ENCODE peak calls at places on chromosome 21, in seven cellular contexts. U is lung; V is CD4-positive, CD25-positive, alpha-beta regulatory T cell; Q is mucosa of descending colon; W is esophagus muscularis mucosa; Y is body of pancreas; O is psoas muscle. G is an unnamed sample. For H3K9me3, the result is how much of the 10 kb centered on the place peaks cover.

GRCh38 chr21:18801468-18801867 is 397.9 kb upstream of the TMPRSS15 start:
- DNase-seq in Y (no peak), V (no peak), U (no peak), Q (no peak), W (no peak), O (no peak), G (no peak)

GRCh38 chr21:15192243-15192642 is 127.4 kb upstream of the NRIP1 start:
- DNase-seq in W (no peak), Y (no peak), O (no peak), Q (no peak), V (no peak), U (no peak), G (no peak)

GRCh38 chr21:15421521-15421920 is 308.3 kb upstream of the USP25 start:
- DNase-seq in U (no peak), V (no peak), O (no peak), W (no peak), Q (no peak), Y (no peak), G (no peak)

GRCh38 chr21:16195476-16195875 is 465.7 kb downstream of the USP25 start:
- DNase-seq in O (no peak), V (no peak), W (no peak), Q (no peak), Y (no peak), U (no peak), G (no peak)

GRCh38 chr21:42629856-42630410 is 23.5 kb upstream of the PDE9A start:
- DNase-seq in Q (peak), V (no peak), Y (no peak), U (no peak), W (no peak), O (no peak), G (peak)

GRCh38 chr21:31862078-31862477 is 10.7 kb upstream of the HUNK start:
- DNase-seq in Q (no peak), V (no peak), Y (no peak), W (no peak), O (no peak), U (peak), G (no peak)

GRCh38 chr21:34122047-34122446 is 48.7 kb downstream of the MRPS6 start:
- DNase-seq in Y (peak), Q (no peak), O (no peak), U (no peak), W (no peak), V (no peak), G (no peak)

GRCh38 chr21:31366825-31367224 is 22.8 kb upstream of the TIAM1 start:
- DNase-seq in V (no peak), W (no peak), O (no peak), Q (no peak), U (no peak), Y (no peak), G (no peak)

GRCh38 chr21:36908260-36908908 is 58.1 kb downstream of the HLCS start:
- DNase-seq in V (no peak), Y (no peak), U (no peak), Q (no peak), W (no peak), O (no peak), G (no peak)

GRCh38 chr21:26964379-26964778 is 2.5 kb downstream of the ADAMTS5 start:
- DNase-seq in O (peak), W (no peak), V (no peak), Y (peak), U (peak), Q (peak), G (no peak)

GRCh38 chr21:32004281-32004680 is 131.5 kb downstream of the HUNK start:
- DNase-seq in W (no peak), Q (no peak), O (no peak), V (no peak), U (no peak), Y (no peak), G (no peak)

GRCh38 chr21:45975017-45975595 is 6.5 kb upstream of the COL6A1 start:
- DNase-seq in V (no peak), U (no peak), W (no peak), Y (no peak), Q (peak), O (peak), G (peak)

GRCh38 chr21:33238565-33239255 is 9.0 kb downstream of the IFNAR2 start:
- DNase-seq in Q (no peak), U (no peak), V (no peak), W (no peak), Y (no peak), O (no peak), G (no peak)

GRCh38 chr21:36891692-36892091 is 74.8 kb downstream of the HLCS start:
- DNase-seq in Y (no peak), V (no peak), W (peak), Q (no peak), O (no peak), U (no peak), G (no peak)

GRCh38 chr21:32916522-32917099 is 109.1 kb upstream of the OLIG2 start:
- DNase-seq in Q (no peak), V (no peak), Y (no peak), W (no peak), O (no peak), U (no peak), G (no peak)

GRCh38 chr21:23026878-23027277 is 2028.7 kb downstream of the NCAM2 start:
- DNase-seq in W (no peak), O (no peak), U (no peak), Y (no peak), V (no peak), Q (no peak), G (no peak)

GRCh38 chr21:30382201-30382600 is 10.1 kb upstream of the KRTAP13-2 start:
- DNase-seq in V (no peak), Y (no peak), O (no peak), W (no peak), Q (no peak), U (no peak), G (no peak)

GRCh38 chr21:16388911-16389515 is 659.2 kb downstream of the USP25 start:
- DNase-seq in U (no peak), Q (no peak), Y (no peak), W (no peak), V (no peak), O (no peak), G (no peak)

GRCh38 chr21:32597205-32597604 is 11.9 kb upstream of the TCP10L start:
- DNase-seq in V (no peak), U (no peak), W (no peak), O (no peak), Y (no peak), Q (no peak), G (no peak)

GRCh38 chr21:42237577-42237976 is 18.6 kb downstream of the ABCG1 start:
- DNase-seq in U (no peak), Y (no peak), V (no peak), O (no peak), W (no peak), Q (no peak), G (no peak)

GRCh38 chr21:19510653-19511052 is 1107.1 kb upstream of the TMPRSS15 start:
- DNase-seq in Q (no peak), W (no peak), U (no peak), O (no peak), V (no peak), Y (no peak), G (no peak)

GRCh38 chr21:40754466-40754865 is 92.5 kb downstream of the DSCAM start:
- DNase-seq in Q (no peak), Y (no peak), O (no peak), V (no peak), U (peak), W (peak), G (no peak)

GRCh38 chr21:38912789-38913119 is 107.0 kb downstream of the ETS2 start:
- DNase-seq in Q (no peak), V (no peak), W (no peak), Y (no peak), U (no peak), O (no peak), G (no peak)

GRCh38 chr21:46662765-46663500 is 27.5 kb downstream of the PRMT2 start:
- DNase-seq in Q (no peak), Y (no peak), U (no peak), V (no peak), O (no peak), W (no peak), G (no peak)

GRCh38 chr21:41971891-41972290 is 18.1 kb upstream of the C2CD2 start:
- DNase-seq in O (no peak), Q (no peak), W (no peak), Y (no peak), V (no peak), U (no peak), G (no peak)

GRCh38 chr21:31677047-31677446 is 17.6 kb downstream of the SOD1 start:
- DNase-seq in U (no peak), V (no peak), Y (no peak), W (no peak), Q (no peak), O (no peak), G (no peak)

GRCh38 chr21:41715649-41716321 is 51.1 kb downstream of the RIPK4 start:
- DNase-seq in Y (peak), O (no peak), V (no peak), U (no peak), W (no peak), Q (no peak), G (no peak)

GRCh38 chr21:40053007-40053406 is 185.8 kb downstream of the PCP4 start:
- DNase-seq in O (peak), V (no peak), U (no peak), Y (no peak), Q (no peak), W (no peak), G (no peak)

GRCh38 chr21:33760641-33761103 is 118.4 kb downstream of the ITSN1 start:
- DNase-seq in Q (no peak), O (no peak), V (no peak), Y (no peak), W (no peak), U (no peak), G (no peak)

GRCh38 chr21:38297871-38298270 is 41.1 kb downstream of the KCNJ15 start:
- DNase-seq in U (no peak), Q (no peak), Y (no peak), V (no peak), O (no peak), W (no peak), G (no peak)

GRCh38 chr21:22791986-22792560 is 1793.9 kb downstream of the NCAM2 start:
- DNase-seq in W (no peak), Q (no peak), U (no peak), V (no peak), Y (peak), O (no peak), G (no peak)

GRCh38 chr21:32457962-32458361 is 45.5 kb downstream of the EVA1C start:
- DNase-seq in Q (no peak), O (no peak), W (no peak), Y (no peak), U (no peak), V (no peak), G (peak)

GRCh38 chr21:27077501-27077900 is 110.6 kb upstream of the ADAMTS5 start:
- DNase-seq in Y (no peak), V (no peak), U (no peak), Q (no peak), W (no peak), O (no peak), G (no peak)

GRCh38 chr21:18832081-18832670 is 428.6 kb upstream of the TMPRSS15 start:
- DNase-seq in O (no peak), W (no peak), Y (no peak), V (no peak), Q (no peak), U (no peak), G (no peak)

GRCh38 chr21:42837421-42838211 is 41.7 kb downstream of the WDR4 start:
- DNase-seq in O (no peak), Y (peak), W (peak), Q (no peak), U (no peak), V (no peak), G (peak)

DNA sequence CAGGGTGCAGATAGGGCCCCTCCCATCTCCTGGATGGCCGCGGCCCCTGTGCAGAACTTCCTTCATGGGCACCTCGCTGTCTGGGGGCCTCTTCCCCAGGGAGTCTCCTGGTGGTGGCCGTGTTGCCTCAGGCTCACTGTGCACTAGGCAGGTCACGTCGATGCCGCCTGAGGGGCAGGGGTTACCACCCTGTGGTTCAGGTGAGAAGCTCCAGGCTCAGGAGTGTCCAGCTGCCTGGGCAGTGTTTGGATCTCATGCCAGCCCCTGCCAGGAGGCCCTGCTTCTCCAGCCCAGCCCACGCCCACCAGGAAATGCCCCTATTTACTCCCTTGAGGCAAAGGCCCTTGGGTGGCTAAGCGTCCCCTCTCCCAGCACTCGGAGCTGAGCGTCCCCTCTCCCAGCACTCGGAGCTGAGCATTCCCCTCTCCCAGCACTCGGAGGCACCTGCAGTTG is 2.1 kb downstream of the ITGB2 start:
- DNase-seq in Q (peak), O (no peak), V (no peak), Y (no peak), W (no peak), U (no peak), G (peak)
- H3K4me3 ChIP-seq in Q (no peak), O (no peak), V (no peak), Y (no peak), W (no peak), U (no peak), G (peak)

GRCh38 chr21:29316806-29317205 is 18.1 kb downstream of the BACH1 start:
- DNase-seq in W (no peak), V (no peak), O (no peak), Y (no peak), U (no peak), Q (no peak), G (no peak)
- H3K9me3 ChIP-seq in W (under half), V (under half), O (under half), Y (under half), U (under half), Q (under half), G (under half)

GRCh38 chr21:43926196-43926595 is 61.2 kb downstream of the AGPAT3 start:
- DNase-seq in Y (no peak), O (no peak), V (no peak), W (no peak), U (no peak), Q (peak), G (no peak)
- H3K4me3 ChIP-seq in Y (no peak), O (no peak), V (no peak), W (no peak), U (no peak), Q (no peak), G (no peak)

GRCh38 chr21:25331286-25331685 is 276.0 kb downstream of the MRPL39 start:
- DNase-seq in U (no peak), O (no peak), V (no peak), Q (no peak), Y (no peak), W (no peak), G (no peak)
- H3K9me3 ChIP-seq in U (under half), O (under half), V (under half), Q (under half), Y (under half), W (under half), G (under half)

GRCh38 chr21:35504277-35504676 is 455.2 kb upstream of the RUNX1 start:
- DNase-seq in Y (no peak), V (no peak), W (peak), Q (no peak), O (no peak), U (no peak), G (no peak)
- H3K4me3 ChIP-seq in Y (no peak), V (peak), W (no peak), Q (no peak), O (no peak), U (no peak), G (no peak)

DNA sequence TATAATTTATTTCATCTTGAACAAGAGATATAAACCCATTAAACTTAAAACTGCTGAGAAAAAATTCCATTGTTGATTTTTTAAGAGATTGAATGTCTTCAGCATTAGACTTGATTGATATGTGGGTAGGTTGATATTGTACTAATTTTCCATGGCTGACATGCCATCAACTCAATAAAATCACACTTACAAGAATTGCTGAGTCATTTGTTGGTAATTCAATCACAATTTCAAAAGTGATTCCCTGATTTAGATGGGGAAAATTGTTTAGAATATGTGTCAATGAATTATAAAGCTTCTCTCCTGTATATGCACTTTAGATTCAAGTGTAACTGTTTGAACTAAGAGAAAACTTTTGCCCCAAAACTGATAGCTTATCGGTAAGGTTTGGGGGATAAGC is 223.5 kb upstream of the NCAM2 start:
- DNase-seq in Y (no peak), Q (no peak), U (no peak), V (no peak), O (no peak), W (no peak), G (no peak)
- H3K9me3 ChIP-seq in Y (under half), Q (under half), U (under half), V (under half), O (under half), W (under half), G (under half)

GRCh38 chr21:17793675-17794123 is 25.5 kb downstream of the C21orf91 start:
- DNase-seq in O (no peak), V (no peak), U (no peak), Y (no peak), Q (no peak), W (no peak), G (no peak)
- H3K4me3 ChIP-seq in O (peak), V (peak), U (no peak), Y (no peak), Q (no peak), W (peak), G (peak)

G was measured in spleen.